ENCODE peak calls at places on chromosome X, in eight cellular contexts. One of them, this sample, is unnamed.

GRCh38 chrX:13014111-13015094 is 30.0 kb downstream of the FAM9C start:
- DNase-seq in fibroblast of lung: no peak
- DNase-seq in GM23248: no peak
- DNase-seq in mesenchymal stem cell: no peak
- DNase-seq in mammary epithelial cell: no peak
- DNase-seq in astrocyte: no peak
- DNase-seq in H9: no peak
- DNase-seq in adipocyte: peak
- DNase-seq in this sample: no peak

GRCh38 chrX:140664939-140665338 is 44.6 kb upstream of the LINC00632 start:
- DNase-seq in GM23248: peak
- DNase-seq in adipocyte: peak
- DNase-seq in astrocyte: peak
- DNase-seq in fibroblast of lung: peak
- DNase-seq in H9: no peak
- DNase-seq in mammary epithelial cell: peak
- DNase-seq in mesenchymal stem cell: peak
- DNase-seq in this sample: no peak

GRCh38 chrX:154368630-154369452 is 5.6 kb downstream of the FLNA start:
- DNase-seq in mesenchymal stem cell: peak
- DNase-seq in fibroblast of lung: peak
- DNase-seq in GM23248: peak
- DNase-seq in mammary epithelial cell: peak
- DNase-seq in H9: peak
- DNase-seq in astrocyte: peak
- DNase-seq in adipocyte: peak
- DNase-seq in this sample: peak

GRCh38 chrX:3743821-3744439 is 30.5 kb upstream of the PRKX start:
- DNase-seq in GM23248: no peak
- DNase-seq in H9: no peak
- DNase-seq in fibroblast of lung: no peak
- DNase-seq in mesenchymal stem cell: peak
- DNase-seq in mammary epithelial cell: no peak
- DNase-seq in adipocyte: no peak
- DNase-seq in astrocyte: no peak
- DNase-seq in this sample: no peak

GRCh38 chrX:23251043-23251442 is 83.6 kb upstream of the PTCHD1 start:
- DNase-seq in astrocyte: no peak
- DNase-seq in mammary epithelial cell: no peak
- DNase-seq in adipocyte: no peak
- DNase-seq in fibroblast of lung: no peak
- DNase-seq in mesenchymal stem cell: no peak
- DNase-seq in GM23248: no peak
- DNase-seq in H9: no peak
- DNase-seq in this sample: no peak

GRCh38 chrX:153573999-153574398 is 24.9 kb downstream of the CCNQ start:
- DNase-seq in mammary epithelial cell: no peak
- DNase-seq in GM23248: peak
- DNase-seq in fibroblast of lung: no peak
- DNase-seq in H9: no peak
- DNase-seq in mesenchymal stem cell: no peak
- DNase-seq in astrocyte: no peak
- DNase-seq in adipocyte: no peak
- DNase-seq in this sample: no peak

GRCh38 chrX:79325263-79325958 is 41.7 kb downstream of the ITM2A start:
- DNase-seq in H9: peak
- DNase-seq in adipocyte: no peak
- DNase-seq in mesenchymal stem cell: no peak
- DNase-seq in mammary epithelial cell: no peak
- DNase-seq in fibroblast of lung: no peak
- DNase-seq in astrocyte: no peak
- DNase-seq in GM23248: no peak
- DNase-seq in this sample: no peak

GRCh38 chrX:1386338-1387127 is 5.4 kb downstream of the SLC25A6 start:
- DNase-seq in H9: no peak
- DNase-seq in fibroblast of lung: no peak
- DNase-seq in GM23248: no peak
- DNase-seq in adipocyte: no peak
- DNase-seq in mesenchymal stem cell: no peak
- DNase-seq in astrocyte: no peak
- DNase-seq in mammary epithelial cell: no peak
- DNase-seq in this sample: no peak

GRCh38 chrX:71664889-71665491 is 2.4 kb upstream of the LOC101059915 start:
- DNase-seq in mammary epithelial cell: no peak
- DNase-seq in GM23248: no peak
- DNase-seq in H9: no peak
- DNase-seq in mesenchymal stem cell: no peak
- DNase-seq in astrocyte: no peak
- DNase-seq in adipocyte: no peak
- DNase-seq in fibroblast of lung: no peak
- DNase-seq in this sample: no peak

GRCh38 chrX:143632625-143633387 is 3.1 kb downstream of the SLITRK4 start:
- DNase-seq in adipocyte: no peak
- DNase-seq in mesenchymal stem cell: peak
- DNase-seq in fibroblast of lung: peak
- DNase-seq in astrocyte: no peak
- DNase-seq in H9: no peak
- DNase-seq in GM23248: no peak
- DNase-seq in mammary epithelial cell: no peak
- DNase-seq in this sample: no peak

GRCh38 chrX:43586855-43587254 is 69.2 kb upstream of the MAOA start:
- DNase-seq in adipocyte: no peak
- DNase-seq in mammary epithelial cell: no peak
- DNase-seq in astrocyte: no peak
- DNase-seq in mesenchymal stem cell: no peak
- DNase-seq in GM23248: no peak
- DNase-seq in fibroblast of lung: no peak
- DNase-seq in H9: no peak
- DNase-seq in this sample: no peak

GRCh38 chrX:14546190-14546589 is 16.9 kb downstream of the GLRA2 start:
- DNase-seq in mesenchymal stem cell: no peak
- DNase-seq in adipocyte: no peak
- DNase-seq in astrocyte: no peak
- DNase-seq in GM23248: no peak
- DNase-seq in fibroblast of lung: no peak
- DNase-seq in H9: no peak
- DNase-seq in mammary epithelial cell: no peak
- DNase-seq in this sample: no peak

GRCh38 chrX:39550795-39551361 is 546.9 kb downstream of the BCOR start:
- DNase-seq in mammary epithelial cell: no peak
- DNase-seq in GM23248: peak
- DNase-seq in mesenchymal stem cell: no peak
- DNase-seq in fibroblast of lung: no peak
- DNase-seq in astrocyte: no peak
- DNase-seq in adipocyte: no peak
- DNase-seq in H9: no peak
- DNase-seq in this sample: no peak

GRCh38 chrX:153447581-153447960 is 1.7 kb upstream of the TREX2 start:
- DNase-seq in astrocyte: no peak
- DNase-seq in adipocyte: no peak
- DNase-seq in mesenchymal stem cell: no peak
- DNase-seq in mammary epithelial cell: no peak
- DNase-seq in H9: no peak
- DNase-seq in GM23248: no peak
- DNase-seq in fibroblast of lung: no peak
- DNase-seq in this sample: no peak

GRCh38 chrX:74389016-74389415 is 32.3 kb upstream of the SLC16A2 start:
- DNase-seq in astrocyte: peak
- DNase-seq in mesenchymal stem cell: no peak
- DNase-seq in fibroblast of lung: no peak
- DNase-seq in H9: no peak
- DNase-seq in mammary epithelial cell: peak
- DNase-seq in GM23248: peak
- DNase-seq in adipocyte: no peak
- DNase-seq in this sample: no peak
- H3K9ac ChIP-seq in astrocyte: no peak
- H3K9ac ChIP-seq in mesenchymal stem cell: no peak
- H3K9ac ChIP-seq in fibroblast of lung: no peak
- H3K9ac ChIP-seq in H9: no peak
- H3K9ac ChIP-seq in mammary epithelial cell: no peak
- H3K9ac ChIP-seq in GM23248: no peak
- H3K9ac ChIP-seq in adipocyte: no peak
- H3K9ac ChIP-seq in this sample: no peak

GRCh38 chrX:21926116-21926515 is 14.4 kb upstream of the SMS start:
- DNase-seq in fibroblast of lung: peak
- DNase-seq in adipocyte: no peak
- DNase-seq in mesenchymal stem cell: peak
- DNase-seq in astrocyte: no peak
- DNase-seq in mammary epithelial cell: no peak
- DNase-seq in GM23248: peak
- DNase-seq in H9: no peak
- DNase-seq in this sample: peak
- H3K9ac ChIP-seq in fibroblast of lung: no peak
- H3K9ac ChIP-seq in adipocyte: peak
- H3K9ac ChIP-seq in mesenchymal stem cell: peak
- H3K9ac ChIP-seq in astrocyte: peak
- H3K9ac ChIP-seq in mammary epithelial cell: peak
- H3K9ac ChIP-seq in GM23248: peak
- H3K9ac ChIP-seq in H9: no peak
- H3K9ac ChIP-seq in this sample: peak

DNA sequence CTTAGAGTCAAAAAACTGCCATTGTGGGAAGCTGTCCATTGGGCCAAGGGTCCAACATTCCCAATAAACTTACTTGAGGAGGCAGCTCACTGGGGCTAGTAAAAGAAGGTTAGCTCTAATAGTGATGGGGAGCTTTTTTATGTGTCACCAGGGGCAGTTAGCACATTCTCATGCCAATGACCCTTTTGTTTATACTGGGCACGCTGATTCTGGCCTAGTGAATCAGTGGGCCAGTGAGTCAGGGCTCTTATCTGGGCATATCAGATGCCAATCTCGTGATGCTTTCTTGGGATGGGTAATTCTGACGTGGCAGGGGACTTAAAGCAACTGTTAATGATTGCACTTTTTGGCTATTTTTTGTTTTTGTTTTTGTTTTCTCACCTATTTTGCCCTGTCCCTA is 27.8 kb downstream of the TCEAL1 start:
- DNase-seq in GM23248: peak
- DNase-seq in adipocyte: peak
- DNase-seq in fibroblast of lung: peak
- DNase-seq in mesenchymal stem cell: peak
- DNase-seq in H9: no peak
- DNase-seq in astrocyte: peak
- DNase-seq in mammary epithelial cell: peak
- DNase-seq in this sample: peak
- H3K9ac ChIP-seq in GM23248: peak
- H3K9ac ChIP-seq in adipocyte: no peak
- H3K9ac ChIP-seq in fibroblast of lung: no peak
- H3K9ac ChIP-seq in mesenchymal stem cell: no peak
- H3K9ac ChIP-seq in H9: no peak
- H3K9ac ChIP-seq in astrocyte: no peak
- H3K9ac ChIP-seq in mammary epithelial cell: no peak
- H3K9ac ChIP-seq in this sample: no peak

GRCh38 chrX:132481449-132481848 is 7.4 kb downstream of the MBNL3 start:
- DNase-seq in H9: no peak
- DNase-seq in astrocyte: no peak
- DNase-seq in GM23248: no peak
- DNase-seq in adipocyte: no peak
- DNase-seq in fibroblast of lung: no peak
- DNase-seq in mammary epithelial cell: no peak
- DNase-seq in mesenchymal stem cell: no peak
- DNase-seq in this sample: no peak

GRCh38 chrX:132480581-132481203 is 8.1 kb downstream of the MBNL3 start:
- DNase-seq in H9: no peak
- DNase-seq in mammary epithelial cell: peak
- DNase-seq in fibroblast of lung: peak
- DNase-seq in mesenchymal stem cell: peak
- DNase-seq in GM23248: peak
- DNase-seq in adipocyte: peak
- DNase-seq in astrocyte: peak
- DNase-seq in this sample: peak

GRCh38 chrX:132483951-132484350 is 4.9 kb downstream of the MBNL3 start:
- DNase-seq in fibroblast of lung: no peak
- DNase-seq in astrocyte: no peak
- DNase-seq in mesenchymal stem cell: no peak
- DNase-seq in H9: no peak
- DNase-seq in adipocyte: no peak
- DNase-seq in GM23248: no peak
- DNase-seq in mammary epithelial cell: no peak
- DNase-seq in this sample: no peak

GRCh38 chrX:132483523-132483922 is 5.3 kb downstream of the MBNL3 start:
- DNase-seq in adipocyte: no peak
- DNase-seq in GM23248: no peak
- DNase-seq in fibroblast of lung: no peak
- DNase-seq in H9: no peak
- DNase-seq in mesenchymal stem cell: no peak
- DNase-seq in astrocyte: no peak
- DNase-seq in mammary epithelial cell: no peak
- DNase-seq in this sample: no peak

GRCh38 chrX:132482632-132483031 is 6.2 kb downstream of the MBNL3 start:
- DNase-seq in mesenchymal stem cell: no peak
- DNase-seq in fibroblast of lung: no peak
- DNase-seq in adipocyte: no peak
- DNase-seq in GM23248: no peak
- DNase-seq in H9: no peak
- DNase-seq in mammary epithelial cell: no peak
- DNase-seq in astrocyte: no peak
- DNase-seq in this sample: no peak
- H3K9ac ChIP-seq in mesenchymal stem cell: no peak
- H3K9ac ChIP-seq in fibroblast of lung: no peak
- H3K9ac ChIP-seq in adipocyte: no peak
- H3K9ac ChIP-seq in GM23248: no peak
- H3K9ac ChIP-seq in H9: no peak
- H3K9ac ChIP-seq in mammary epithelial cell: no peak
- H3K9ac ChIP-seq in astrocyte: no peak
- H3K9ac ChIP-seq in this sample: no peak

DNA sequence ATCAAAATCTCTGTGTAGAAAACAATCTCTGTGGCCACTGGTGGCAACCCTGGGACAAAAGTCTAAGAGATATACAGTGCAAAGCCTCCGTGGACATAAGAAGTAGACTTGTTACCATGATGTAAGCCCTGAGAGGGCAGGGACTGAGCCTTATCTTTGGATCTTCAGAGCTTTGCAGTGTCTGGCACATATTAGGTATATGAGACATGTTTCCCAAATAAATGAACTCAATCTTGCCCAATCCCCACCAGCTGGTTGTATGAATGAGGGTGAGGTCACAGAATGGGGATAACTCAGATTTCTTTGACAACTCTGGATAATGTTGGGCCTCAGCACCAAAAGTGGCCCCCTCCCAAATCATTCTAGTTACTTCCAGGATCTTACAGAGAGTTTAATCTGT is 511.4 kb upstream of the DIPK2B start:
- DNase-seq in GM23248: peak
- DNase-seq in mesenchymal stem cell: peak
- DNase-seq in fibroblast of lung: peak
- DNase-seq in mammary epithelial cell: peak
- DNase-seq in H9: no peak
- DNase-seq in astrocyte: peak
- DNase-seq in adipocyte: peak
- DNase-seq in this sample: no peak
- H3K9ac ChIP-seq in GM23248: peak
- H3K9ac ChIP-seq in mesenchymal stem cell: peak
- H3K9ac ChIP-seq in fibroblast of lung: no peak
- H3K9ac ChIP-seq in mammary epithelial cell: no peak
- H3K9ac ChIP-seq in H9: no peak
- H3K9ac ChIP-seq in astrocyte: peak
- H3K9ac ChIP-seq in adipocyte: peak
- H3K9ac ChIP-seq in this sample: no peak

GRCh38 chrX:118974908-118975671 is 672 bp downstream of the LONRF3 start:
- DNase-seq in mesenchymal stem cell: peak
- DNase-seq in adipocyte: peak
- DNase-seq in GM23248: peak
- DNase-seq in fibroblast of lung: no peak
- DNase-seq in H9: peak
- DNase-seq in mammary epithelial cell: no peak
- DNase-seq in astrocyte: no peak
- DNase-seq in this sample: peak
- H3K9ac ChIP-seq in mesenchymal stem cell: peak
- H3K9ac ChIP-seq in adipocyte: peak
- H3K9ac ChIP-seq in GM23248: no peak
- H3K9ac ChIP-seq in fibroblast of lung: no peak
- H3K9ac ChIP-seq in H9: no peak
- H3K9ac ChIP-seq in mammary epithelial cell: no peak
- H3K9ac ChIP-seq in astrocyte: no peak
- H3K9ac ChIP-seq in this sample: peak

GRCh38 chrX:105552395-105552794 is 269.9 kb upstream of the NRK start:
- DNase-seq in GM23248: no peak
- DNase-seq in mammary epithelial cell: peak
- DNase-seq in adipocyte: peak
- DNase-seq in H9: no peak
- DNase-seq in mesenchymal stem cell: no peak
- DNase-seq in fibroblast of lung: peak
- DNase-seq in astrocyte: peak
- DNase-seq in this sample: peak
- H3K9ac ChIP-seq in GM23248: no peak
- H3K9ac ChIP-seq in mammary epithelial cell: peak
- H3K9ac ChIP-seq in adipocyte: no peak
- H3K9ac ChIP-seq in H9: no peak
- H3K9ac ChIP-seq in mesenchymal stem cell: no peak
- H3K9ac ChIP-seq in fibroblast of lung: no peak
- H3K9ac ChIP-seq in astrocyte: no peak
- H3K9ac ChIP-seq in this sample: no peak